ENCODE peak calls at places on chromosome 14, in eight cellular contexts. C is smooth muscle cell of the brain vasculature; B is stimulated activated CD4-positive, alpha-beta T cell treated with anti-CD3 and anti-CD28 coated beads, TNF-alpha, amount 100 ng/mL, for 4 hours; V is upper lobe of left lung; D is Right ventricle myocardium superior; N is AG08396; U is effector CD4-positive, alpha-beta T cell; F is Panc1. L is an unnamed sample.

GRCh38 chr14:94129758-94130414 is 482 bp upstream of the IFI27L2 start:
- DNase-seq in C (no peak), F (no peak), U (peak; percentile 18), D (peak; percentile 72), B (no peak), V (no peak), N (peak; percentile 53), L (peak; percentile 43)

GRCh38 chr14:32254952-32255679 is 52.0 kb upstream of the RNU6-8 start:
- DNase-seq in U (peak; percentile 35), D (peak; percentile 71), F (peak; percentile 39), C (peak; percentile 50), N (peak; percentile 62), B (no peak), V (peak; percentile 40), L (peak; percentile 34)

GRCh38 chr14:75658957-75659356 is 1.7 kb downstream of the ERG28 start:
- DNase-seq in C (no peak), U (no peak), N (no peak), F (no peak), V (no peak), B (no peak), D (no peak), L (no peak)

GRCh38 chr14:61369097-61369496 is 47.7 kb downstream of the PRKCH start:
- DNase-seq in F (no peak), U (no peak), D (no peak), V (no peak), N (no peak), B (no peak), C (no peak), L (no peak)

GRCh38 chr14:86057018-86057667 is 527.2 kb downstream of the FLRT2 start:
- DNase-seq in V (no peak), B (no peak), N (peak; percentile 21), C (no peak), D (no peak), F (no peak), U (no peak), L (peak; percentile 20)

GRCh38 chr14:73696466-73697390 is 17.5 kb downstream of the PNMA1 start:
- DNase-seq in F (peak; percentile 78), C (no peak), B (no peak), V (no peak), N (peak; percentile 50), U (no peak), D (no peak), L (peak; percentile 14)

GRCh38 chr14:74611672-74612345 is at the start of gene LTBP2:
- DNase-seq in B (no peak), D (no peak), V (peak; percentile 90), U (peak; percentile 15), C (no peak), F (no peak), N (peak; percentile 43), L (no peak)

GRCh38 chr14:23009483-23009938 is 432 bp downstream of the C14orf93 start:
- DNase-seq in F (no peak), U (no peak), V (no peak), N (no peak), C (no peak), D (no peak), B (no peak), L (no peak)

GRCh38 chr14:53249059-53249458 is 95.9 kb upstream of the DDHD1 start:
- DNase-seq in U (no peak), V (no peak), B (no peak), D (no peak), F (no peak), N (no peak), C (no peak), L (no peak)

GRCh38 chr14:78509516-78509915 is 339.3 kb downstream of the NRXN3 start:
- DNase-seq in V (no peak), U (no peak), D (no peak), B (no peak), F (no peak), N (no peak), C (no peak), L (no peak)

GRCh38 chr14:91968280-91968679 is 20.8 kb upstream of the FBLN5 start:
- DNase-seq in N (no peak), F (no peak), U (peak; percentile 17), V (no peak), C (no peak), D (no peak), B (no peak), L (no peak)

GRCh38 chr14:56061051-56061450 is 57.2 kb upstream of the PELI2 start:
- DNase-seq in V (no peak), F (no peak), B (no peak), U (no peak), N (no peak), C (no peak), D (no peak), L (no peak)

GRCh38 chr14:75514673-75515630 is 7.3 kb upstream of the BATF start:
- DNase-seq in F (no peak), V (peak; percentile 88), D (peak; percentile 50), C (no peak), U (peak; percentile 47), N (peak; percentile 35), B (no peak), L (no peak)

GRCh38 chr14:29663281-29663801 is 264.3 kb downstream of the PRKD1 start:
- DNase-seq in F (no peak), D (no peak), V (no peak), B (no peak), C (no peak), N (no peak), U (no peak), L (no peak)

GRCh38 chr14:59208224-59208814 is 19.9 kb downstream of the DAAM1 start:
- DNase-seq in B (no peak), D (no peak), C (no peak), U (no peak), N (peak; percentile 74), F (no peak), V (no peak), L (no peak)

GRCh38 chr14:91387135-91387849 is 30.3 kb downstream of the CCDC88C start:
- DNase-seq in V (no peak), C (no peak), B (no peak), U (no peak), D (no peak), N (peak; percentile 42), F (no peak), L (no peak)

GRCh38 chr14:101508948-101509729 is 52.2 kb upstream of the DIO3 start:
- DNase-seq in U (no peak), F (no peak), V (no peak), B (no peak), N (no peak), D (no peak), C (no peak), L (no peak)

GRCh38 chr14:71590131-71590530 is 342.1 kb upstream of the RGS6 start:
- DNase-seq in N (no peak), F (no peak), C (no peak), D (no peak), B (no peak), V (no peak), U (no peak), L (no peak)

GRCh38 chr14:30385925-30386324 is 173.0 kb upstream of the G2E3 start:
- DNase-seq in V (no peak), C (no peak), N (no peak), U (no peak), B (no peak), D (no peak), F (no peak), L (no peak)

GRCh38 chr14:89399594-89400068 is 17.4 kb downstream of the FOXN3 start:
- DNase-seq in D (no peak), N (peak; percentile 69), C (no peak), F (no peak), V (no peak), B (no peak), U (no peak), L (peak; percentile 20)

GRCh38 chr14:104599446-104599845 is 5.1 kb downstream of the TMEM179 start:
- DNase-seq in V (peak; percentile 29), D (peak; percentile 22), C (no peak), B (no peak), U (no peak), F (no peak), N (no peak), L (no peak)